ENCODE peak calls at places on chromosomes 5 and 9, in four cellular contexts. Y, R, N and I are unnamed samples.
A peak's percentile ranks its signal among the peaks of the same experiment; 100 is the strongest.

GRCh38 chr9:96031366-96031824 is 155.9 kb downstream of the ERCC6L2 start:
- DNase-seq in Y (no peak), R (no peak), N (no peak), I (no peak)

GRCh38 chr9:21974542-21975409 is 19.4 kb downstream of the CDKN2A start:
- DNase-seq in N (no peak), Y (peak; percentile 74), R (no peak), I (peak; percentile 87)

GRCh38 chr5:122493091-122493775 is 181.2 kb downstream of the SNCAIP start:
- DNase-seq in N (peak; percentile 15), Y (peak; percentile 39), R (no peak), I (no peak)

GRCh38 chr9:127392976-127393375 is 4.0 kb upstream of the SLC2A8 start:
- DNase-seq in N (no peak), R (no peak), Y (no peak), I (no peak)

GRCh38 chr5:66744040-66744439 is 147.8 kb downstream of the MAST4 start:
- DNase-seq in Y (no peak), R (no peak), N (peak; percentile 13), I (no peak)

GRCh38 chr9:111561165-111561719 is 36.3 kb downstream of the ZNF483 start:
- DNase-seq in N (no peak), R (no peak), Y (no peak), I (no peak)

GRCh38 chr9:76135902-76136301 is 245.4 kb downstream of the PCSK5 start:
- DNase-seq in Y (no peak), N (no peak), R (no peak), I (no peak)

GRCh38 chr5:172165465-172165864 is 22.6 kb downstream of the STK10 start:
- DNase-seq in Y (no peak), N (no peak), R (no peak), I (no peak)

GRCh38 chr9:116318463-116319271 is 165.1 kb downstream of the PAPPA start:
- DNase-seq in Y (no peak), R (no peak), N (no peak), I (no peak)

GRCh38 chr5:68285857-68286611 is 70.5 kb downstream of the PIK3R1 start:
- DNase-seq in Y (no peak), N (peak; percentile 75), R (peak; percentile 40), I (no peak)

GRCh38 chr5:130324953-130325671 is 420.8 kb downstream of the CHSY3 start:
- DNase-seq in R (no peak), Y (no peak), N (no peak), I (no peak)

GRCh38 chr5:58934629-58935097 is 351.8 kb downstream of the RAB3C start:
- DNase-seq in R (no peak), Y (no peak), N (no peak), I (no peak)

GRCh38 chr9:14565352-14565956 is 127.8 kb downstream of the ZDHHC21 start:
- DNase-seq in Y (no peak), R (no peak), N (peak; percentile 20), I (no peak)

GRCh38 chr5:107472620-107473064 is 198.1 kb downstream of the EFNA5 start:
- DNase-seq in N (no peak), Y (no peak), R (no peak), I (peak; percentile 48)

GRCh38 chr5:73564018-73564417 is 1.4 kb downstream of the ANKRA2 start:
- DNase-seq in Y (no peak), R (no peak), N (peak; percentile 12), I (no peak)

GRCh38 chr9:96603305-96604004 is 16.2 kb downstream of the CDC14B start:
- DNase-seq in R (no peak), N (no peak), Y (no peak), I (no peak)

GRCh38 chr9:83403864-83404263 is 134.3 kb downstream of the FRMD3 start:
- DNase-seq in R (no peak), Y (no peak), N (no peak), I (no peak)

GRCh38 chr9:124363326-124364096 is 51.7 kb downstream of the PSMB7 start:
- DNase-seq in Y (no peak), N (no peak), R (no peak), I (no peak)

GRCh38 chr5:180612683-180613082 is 21.4 kb upstream of the SCGB3A1 start:
- DNase-seq in R (no peak), N (no peak), Y (no peak), I (no peak)

GRCh38 chr5:128252196-128252595 is 168.6 kb downstream of the SLC12A2 start:
- DNase-seq in R (no peak), Y (no peak), N (no peak), I (no peak)

GRCh38 chr5:10831416-10831815 is 70.4 kb upstream of the DAP start:
- DNase-seq in N (no peak), Y (no peak), R (no peak), I (no peak)

GRCh38 chr5:150609843-150610584 is 30.4 kb upstream of the SYNPO start:
- DNase-seq in N (no peak), R (peak; percentile 41), Y (no peak), I (no peak)

GRCh38 chr5:74679968-74680367 is 5.1 kb upstream of the HEXB start:
- DNase-seq in N (no peak), Y (no peak), R (no peak), I (no peak)

GRCh38 chr5:145975001-145975360 is 38.6 kb downstream of the SH3RF2 start:
- DNase-seq in R (no peak), N (no peak), Y (no peak), I (no peak)

GRCh38 chr9:91302831-91303230 is 58.9 kb downstream of the AUH start:
- DNase-seq in R (peak; percentile 12), Y (no peak), N (no peak), I (no peak)

GRCh38 chr9:122546196-122546595 is 6.7 kb upstream of the OR1N2 start:
- DNase-seq in R (no peak), N (no peak), Y (no peak), I (no peak)

GRCh38 chr5:180830253-180831138 is 27.9 kb upstream of the MGAT1 start:
- DNase-seq in N (peak; percentile 83), Y (no peak), R (no peak), I (peak; percentile 63)

GRCh38 chr5:81486711-81487110 is 92.8 kb upstream of the ACOT12 start:
- DNase-seq in N (peak; percentile 5), Y (no peak), R (no peak), I (no peak)

GRCh38 chr9:15147471-15147870 is 159.5 kb downstream of the TTC39B start:
- DNase-seq in Y (no peak), N (no peak), R (no peak), I (no peak)

GRCh38 chr9:106962615-106963363 is 99.8 kb downstream of the ZNF462 start:
- DNase-seq in R (no peak), Y (no peak), N (no peak), I (no peak)

GRCh38 chr9:136648746-136649145 is 14.0 kb upstream of the EGFL7 start:
- DNase-seq in Y (no peak), R (no peak), N (peak; percentile 49), I (no peak)

GRCh38 chr5:143311428-143311827 is 92.1 kb downstream of the NR3C1 start:
- DNase-seq in R (no peak), N (no peak), Y (no peak), I (no peak)

GRCh38 chr9:88818495-88819201 is 172.6 kb upstream of the S1PR3 start:
- DNase-seq in N (no peak), R (no peak), Y (no peak), I (no peak)

GRCh38 chr9:7094052-7094451 is 336.3 kb downstream of the KDM4C start:
- DNase-seq in Y (peak; percentile 10), R (peak; percentile 15), N (peak; percentile 18), I (peak; percentile 23)

GRCh38 chr5:123673107-123673506 is 161.1 kb downstream of the CSNK1G3 start:
- DNase-seq in R (peak; percentile 9), Y (no peak), N (no peak), I (no peak)

GRCh38 chr5:69048233-69048632 is 45.6 kb upstream of the SLC30A5 start:
- DNase-seq in R (peak; percentile 7), Y (no peak), N (peak; percentile 30), I (no peak)

GRCh38 chr5:127970854-127971425 is 112.6 kb upstream of the SLC12A2 start:
- DNase-seq in Y (no peak), R (no peak), N (no peak), I (no peak)

GRCh38 chr5:78568212-78568611 is 80.4 kb downstream of the LHFPL2 start:
- DNase-seq in Y (no peak), N (no peak), R (no peak), I (no peak)

GRCh38 chr9:109199676-109200075 is 32.6 kb upstream of the FRRS1L start:
- DNase-seq in Y (no peak), N (no peak), R (no peak), I (no peak)

GRCh38 chr9:69173497-69173890 is 583 bp upstream of the TJP2 start:
- DNase-seq in Y (no peak), R (no peak), N (no peak), I (no peak)

DNA sequence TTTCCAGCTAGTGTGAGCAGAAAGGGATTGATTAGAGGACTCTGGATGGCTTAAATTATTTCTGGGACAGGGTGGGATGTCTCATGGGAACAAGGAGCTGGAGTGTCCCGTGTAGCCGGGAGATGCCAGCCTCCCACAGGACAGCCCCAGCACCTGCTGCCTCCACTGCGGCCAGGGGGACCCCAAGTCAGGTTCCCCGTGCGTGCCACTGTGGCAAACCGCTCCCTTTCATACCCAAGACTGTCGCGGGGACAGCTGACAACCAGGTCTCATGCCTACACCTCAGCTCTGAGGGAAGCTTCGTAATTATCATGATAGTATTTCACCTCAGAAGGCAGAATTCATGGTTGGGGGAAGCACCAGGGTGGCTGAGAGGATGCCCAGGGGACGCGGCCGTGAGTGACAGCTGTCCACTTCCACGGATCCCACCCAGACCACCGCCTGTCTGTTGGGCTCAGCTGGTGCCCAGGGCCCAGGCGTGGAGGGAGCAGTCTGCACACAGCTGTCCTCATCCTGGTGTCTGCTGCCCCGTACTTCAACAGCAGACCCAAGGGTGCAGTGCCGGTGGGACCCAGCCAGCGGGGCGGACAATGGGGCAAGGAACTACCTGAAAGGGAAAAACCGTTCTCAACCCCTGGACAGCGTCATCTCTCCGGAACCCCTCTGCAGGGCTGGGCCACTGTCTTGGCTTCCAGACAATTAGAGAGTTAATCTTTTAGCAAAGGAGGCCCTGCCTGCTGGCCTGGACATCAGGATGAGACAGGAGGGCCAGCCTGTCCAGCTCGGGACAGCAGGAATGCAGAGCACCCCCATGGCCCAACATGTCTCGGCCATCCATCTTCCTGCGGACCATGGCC is 166.9 kb downstream of the OLFM1 start:
- DNase-seq in R (no peak), N (no peak), Y (no peak), I (no peak)
- TF ChIP-seq ELF4 in R (no peak), N (no peak), Y (no peak), I (no peak)

GRCh38 chr5:95773325-95774059 is 42.4 kb downstream of the RHOBTB3 start:
- DNase-seq in R (peak; percentile 10), Y (no peak), N (peak; percentile 60), I (no peak)
- TF ChIP-seq SP1 in R (no peak), Y (no peak), N (no peak), I (no peak)

GRCh38 chr5:169192572-169192971 is 108.4 kb downstream of the SLIT3 start:
- DNase-seq in R (no peak), Y (no peak), N (no peak), I (no peak)
- TF ChIP-seq ELF4 in R (no peak), Y (no peak), N (no peak), I (no peak)

GRCh38 chr5:113242481-113243348 is 192.1 kb downstream of the TSSK1B start:
- DNase-seq in N (no peak), R (no peak), Y (no peak), I (no peak)
- TF ChIP-seq SP1 in N (no peak), R (no peak), Y (no peak), I (no peak)